ENCODE peak calls at places on chromosomes 13 and 19, in five cellular contexts. A, K, H, B and O are unnamed samples.

GRCh38 chr13:46961719-46962118 is 64.9 kb upstream of the HTR2A start:
- DNase-seq in K (no peak), H (no peak), B (no peak), A (no peak), O (peak)

GRCh38 chr19:11451942-11452813 is 16.7 kb downstream of the PRKCSH start:
- DNase-seq in B (no peak), A (no peak), H (no peak), K (no peak), O (no peak)

GRCh38 chr13:36918246-36919060 is 1.6 kb downstream of the SMAD9 start:
- DNase-seq in H (no peak), A (no peak), K (no peak), B (no peak), O (no peak)

GRCh38 chr19:5392476-5392875 is 51.9 kb upstream of the PTPRS start:
- DNase-seq in B (no peak), A (no peak), K (no peak), H (no peak), O (no peak)

GRCh38 chr13:45392811-45393210 is 25.4 kb downstream of the SLC25A30 start:
- DNase-seq in A (no peak), K (no peak), H (no peak), B (no peak), O (no peak)

GRCh38 chr13:102091231-102091630 is 310.6 kb downstream of the FGF14 start:
- DNase-seq in A (no peak), H (peak), K (no peak), B (no peak), O (no peak)

GRCh38 chr19:42606660-42607351 is 12.1 kb upstream of the CEACAM8 start:
- DNase-seq in B (no peak), H (peak), A (peak), K (peak), O (peak)

GRCh38 chr13:20713014-20713376 is 9.5 kb downstream of the IL17D start:
- DNase-seq in K (no peak), A (no peak), B (no peak), H (no peak), O (no peak)

GRCh38 chr19:33064778-33065550 is at the start of gene RHPN2:
- DNase-seq in K (peak), B (peak), A (no peak), H (peak), O (peak)

GRCh38 chr13:93249259-93249917 is 22.8 kb downstream of the GPC6 start:
- DNase-seq in B (no peak), A (no peak), K (no peak), H (peak), O (no peak)

GRCh38 chr19:47781590-47782318 is 3.3 kb downstream of the SELENOW start:
- DNase-seq in H (no peak), B (peak), A (peak), K (no peak), O (no peak)

GRCh38 chr19:4904481-4904880 is 1.8 kb upstream of the ARRDC5 start:
- DNase-seq in B (no peak), A (no peak), H (no peak), K (peak), O (no peak)

GRCh38 chr13:53217221-53217620 is 188.6 kb downstream of the OLFM4 start:
- DNase-seq in B (no peak), H (no peak), A (no peak), K (no peak), O (no peak)

GRCh38 chr19:4537953-4538600 is 1.8 kb downstream of the LRG1 start:
- DNase-seq in K (no peak), A (no peak), H (no peak), B (no peak), O (no peak)

GRCh38 chr19:45446944-45447343 is 20.9 kb upstream of the FOSB start:
- DNase-seq in H (no peak), B (no peak), A (peak), K (no peak), O (no peak)

GRCh38 chr13:75326173-75327131 is 155.5 kb downstream of the TBC1D4 start:
- DNase-seq in H (no peak), A (no peak), K (no peak), B (no peak), O (peak)

GRCh38 chr19:44694184-44694579 is 4.8 kb upstream of the CEACAM16 start:
- DNase-seq in A (no peak), B (no peak), K (no peak), H (no peak), O (no peak)

GRCh38 chr13:40485611-40486517 is 180.6 kb downstream of the FOXO1 start:
- DNase-seq in B (no peak), A (no peak), K (no peak), H (no peak), O (peak)

GRCh38 chr19:6092329-6093286 is 17.7 kb downstream of the RFX2 start:
- DNase-seq in K (peak), A (peak), B (peak), H (peak), O (no peak)

GRCh38 chr13:77580748-77581147 is 45.2 kb downstream of the SCEL start:
- DNase-seq in A (no peak), K (no peak), H (no peak), B (no peak), O (no peak)

GRCh38 chr19:47228168-47228936 is 2.6 kb downstream of the BBC3 start:
- DNase-seq in K (peak), B (no peak), H (peak), A (peak), O (no peak)

GRCh38 chr13:19888799-19889198 is 25.4 kb upstream of the ZMYM5 start:
- DNase-seq in B (no peak), K (no peak), A (no peak), H (no peak), O (no peak)

GRCh38 chr19:1467228-1467511 is 11.8 kb downstream of the C19orf25 start:
- DNase-seq in K (no peak), A (no peak), H (no peak), B (no peak), O (no peak)

GRCh38 chr19:1466018-1466460 is 13.0 kb downstream of the C19orf25 start:
- DNase-seq in B (no peak), K (no peak), A (no peak), H (no peak), O (no peak)

GRCh38 chr19:1467512-1468273 is 11.3 kb downstream of the C19orf25 start:
- DNase-seq in K (no peak), H (no peak), B (no peak), A (no peak), O (no peak)

GRCh38 chr19:1465191-1466016 is 13.6 kb downstream of the C19orf25 start:
- DNase-seq in H (no peak), A (no peak), B (no peak), K (peak), O (no peak)

DNA sequence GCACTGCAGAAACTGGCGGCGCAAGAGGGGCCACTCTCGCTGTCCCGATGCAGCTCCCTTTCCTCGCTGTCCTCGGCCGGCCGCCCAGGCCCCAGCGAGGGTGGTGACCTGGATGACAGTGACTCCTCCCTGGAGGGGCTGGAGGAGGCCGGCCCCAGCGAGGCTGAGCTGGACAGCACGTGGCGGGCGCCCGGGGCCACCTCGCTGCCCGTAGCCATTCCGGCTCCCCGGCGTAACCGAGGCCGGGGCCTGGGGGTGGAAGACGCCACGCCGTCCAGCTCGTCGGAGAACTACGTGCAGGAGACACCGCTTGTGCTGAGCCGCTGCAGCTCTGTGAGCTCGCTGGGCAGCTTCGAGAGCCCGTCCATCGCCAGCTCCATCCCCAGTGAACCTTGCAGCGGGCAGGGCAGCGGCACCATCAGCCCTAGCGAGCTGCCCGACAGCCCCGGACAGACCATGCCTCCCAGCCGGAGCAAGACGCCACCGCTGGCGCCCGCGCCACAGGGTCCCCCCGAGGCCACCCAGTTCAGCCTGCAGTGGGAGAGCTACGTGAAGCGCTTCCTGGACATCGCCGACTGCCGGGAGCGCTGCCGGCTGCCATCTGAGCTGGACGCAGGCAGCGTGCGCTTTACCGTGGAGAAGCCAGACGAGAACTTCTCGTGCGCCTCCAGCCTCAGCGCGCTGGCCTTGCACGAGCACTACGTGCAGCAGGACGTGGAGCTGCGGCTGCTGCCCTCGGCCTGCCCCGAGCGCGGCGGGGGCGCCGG is 12.4 kb downstream of the C19orf25 start:
- DNase-seq in A (no peak), K (no peak), H (no peak), B (no peak), O (no peak)
- TF ChIP-seq POLR2A in A (no peak), K (no peak), H (no peak), B (no peak), O (no peak)

GRCh38 chr19:55461974-55462628 is 659 bp upstream of the ISOC2 start:
- DNase-seq in H (peak), A (no peak), B (no peak), K (no peak), O (no peak)

GRCh38 chr19:55460670-55461258 is 678 bp downstream of the ISOC2 start:
- DNase-seq in H (peak), A (peak), B (peak), K (peak), O (no peak)

GRCh38 chr19:55459950-55460657 is 1.3 kb downstream of the ISOC2 start:
- DNase-seq in K (no peak), A (no peak), H (no peak), B (no peak), O (no peak)

GRCh38 chr19:55462722-55463121 is 1.3 kb upstream of the ISOC2 start:
- DNase-seq in A (no peak), B (no peak), K (no peak), H (no peak), O (no peak)

GRCh38 chr19:55461259-55461973 is at the start of gene ISOC2:
- DNase-seq in A (peak), K (peak), H (peak), B (peak), O (peak)
- TF ChIP-seq POLR2A in A (peak), K (peak), H (peak), B (peak), O (peak)

GRCh38 chr19:18589380-18590272 is 1.0 kb downstream of the REX1BD start:
- DNase-seq in B (no peak), H (peak), K (peak), A (peak), O (no peak)

GRCh38 chr19:18587962-18588610 is 512 bp upstream of the REX1BD start:
- DNase-seq in K (no peak), B (no peak), H (no peak), A (no peak), O (no peak)

GRCh38 chr19:18590273-18591272 is 2.0 kb downstream of the REX1BD start:
- DNase-seq in A (peak), B (peak), H (peak), K (peak), O (no peak)

GRCh38 chr19:18587561-18587960 is 1.0 kb upstream of the REX1BD start:
- DNase-seq in A (no peak), B (no peak), H (no peak), K (no peak), O (no peak)

DNA sequence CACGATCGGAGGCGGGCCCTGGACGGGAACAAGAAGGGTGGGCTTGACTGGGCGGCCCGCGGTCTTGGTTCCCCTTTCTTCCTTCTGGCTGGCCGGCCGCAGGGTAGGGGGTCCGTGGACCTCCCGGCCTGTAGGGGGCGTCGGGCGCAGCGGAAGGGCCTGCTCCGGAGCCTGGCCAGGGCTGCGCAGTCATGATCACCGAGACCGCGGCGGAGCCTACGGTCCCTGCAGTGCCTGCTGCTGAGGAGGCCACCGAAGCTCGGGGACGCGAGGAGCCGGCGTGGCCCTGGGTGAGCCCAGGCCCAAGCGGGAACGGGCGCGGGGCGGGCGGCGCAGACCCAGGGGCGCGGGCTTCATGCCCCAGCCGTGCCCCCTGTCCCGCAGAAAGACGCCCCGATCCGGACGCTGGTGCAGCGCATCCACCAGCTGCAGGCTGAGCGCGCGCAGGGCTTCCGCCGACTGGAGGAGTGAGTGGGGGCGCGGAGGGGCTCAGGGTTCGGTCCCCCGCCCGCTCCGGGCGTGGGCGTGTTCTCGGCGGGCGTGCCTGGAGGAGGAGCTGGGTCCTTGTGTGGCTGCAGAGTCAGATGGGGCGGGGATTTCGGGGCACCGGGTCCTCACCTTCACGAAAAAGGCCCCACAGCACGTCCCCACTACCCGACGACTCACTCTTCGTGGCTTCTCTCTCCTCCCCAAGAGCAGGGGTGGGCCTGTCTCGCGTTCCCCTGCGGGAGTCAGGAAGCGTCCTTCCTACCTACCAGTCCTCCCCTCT is at the start of gene REX1BD:
- DNase-seq in K (peak), H (peak), B (peak), A (peak), O (peak)
- TF ChIP-seq POLR2A in K (peak), H (peak), B (peak), A (no peak), O (peak)

GRCh38 chr19:49543032-49543431 is 15.2 kb downstream of the RCN3 start:
- DNase-seq in H (no peak), B (no peak), K (no peak), A (no peak), O (no peak)
- TF ChIP-seq POLR2A in H (no peak), B (no peak), K (no peak), A (no peak), O (no peak)

DNA sequence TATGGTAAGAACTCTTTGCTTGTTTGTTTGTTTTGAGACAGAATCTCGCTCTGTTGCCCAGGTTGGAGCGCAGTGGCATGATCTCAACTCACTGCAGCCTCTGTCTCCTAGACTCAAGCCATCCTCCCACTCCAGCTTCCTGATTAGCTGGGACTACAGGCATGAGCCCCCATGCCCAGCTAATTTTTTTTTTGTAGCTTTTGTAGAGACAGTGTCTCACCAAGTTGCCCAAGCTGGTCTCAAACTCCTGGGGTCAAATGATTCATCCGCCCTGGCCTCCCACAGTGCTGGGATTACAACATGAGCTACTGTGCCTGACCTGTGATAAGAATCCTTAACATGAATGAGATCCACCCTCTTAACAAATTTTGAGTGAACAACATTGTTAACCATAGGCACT is 183.9 kb upstream of the TSHZ3 start:
- DNase-seq in A (no peak), H (no peak), B (no peak), K (no peak), O (no peak)
- TF ChIP-seq POLR2A in A (no peak), H (no peak), B (no peak), K (no peak), O (no peak)

GRCh38 chr19:55279773-55280643 is at the start of gene HSPBP1:
- DNase-seq in B (peak), H (peak), K (peak), A (peak), O (peak)
- TF ChIP-seq POLR2A in B (peak), H (peak), K (peak), A (no peak), O (peak)

DNA sequence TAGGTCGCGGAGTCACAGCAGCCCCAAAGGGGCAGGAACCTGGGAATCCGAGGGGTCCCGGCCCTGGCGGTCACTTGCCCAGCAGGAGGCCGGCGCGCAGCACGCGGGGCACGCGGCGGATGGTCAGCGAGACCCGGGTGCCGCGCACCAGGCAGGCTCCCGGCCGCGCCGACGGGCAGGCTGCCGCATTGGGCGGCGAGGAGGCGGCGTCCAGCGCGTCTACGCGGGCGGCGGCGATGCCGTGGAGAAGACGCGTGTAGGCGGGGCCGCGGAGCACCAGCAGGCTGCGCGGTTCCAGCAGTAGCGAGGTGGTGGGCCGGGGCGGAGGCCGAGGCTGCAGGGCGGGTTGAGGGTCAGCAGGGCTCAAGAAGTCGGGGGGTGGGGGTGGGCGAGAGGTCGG is 607 bp upstream of the SYNE4 start:
- DNase-seq in K (peak), H (peak), A (peak), B (peak), O (peak)
- TF ChIP-seq POLR2A in K (no peak), H (peak), A (no peak), B (peak), O (peak)

DNA sequence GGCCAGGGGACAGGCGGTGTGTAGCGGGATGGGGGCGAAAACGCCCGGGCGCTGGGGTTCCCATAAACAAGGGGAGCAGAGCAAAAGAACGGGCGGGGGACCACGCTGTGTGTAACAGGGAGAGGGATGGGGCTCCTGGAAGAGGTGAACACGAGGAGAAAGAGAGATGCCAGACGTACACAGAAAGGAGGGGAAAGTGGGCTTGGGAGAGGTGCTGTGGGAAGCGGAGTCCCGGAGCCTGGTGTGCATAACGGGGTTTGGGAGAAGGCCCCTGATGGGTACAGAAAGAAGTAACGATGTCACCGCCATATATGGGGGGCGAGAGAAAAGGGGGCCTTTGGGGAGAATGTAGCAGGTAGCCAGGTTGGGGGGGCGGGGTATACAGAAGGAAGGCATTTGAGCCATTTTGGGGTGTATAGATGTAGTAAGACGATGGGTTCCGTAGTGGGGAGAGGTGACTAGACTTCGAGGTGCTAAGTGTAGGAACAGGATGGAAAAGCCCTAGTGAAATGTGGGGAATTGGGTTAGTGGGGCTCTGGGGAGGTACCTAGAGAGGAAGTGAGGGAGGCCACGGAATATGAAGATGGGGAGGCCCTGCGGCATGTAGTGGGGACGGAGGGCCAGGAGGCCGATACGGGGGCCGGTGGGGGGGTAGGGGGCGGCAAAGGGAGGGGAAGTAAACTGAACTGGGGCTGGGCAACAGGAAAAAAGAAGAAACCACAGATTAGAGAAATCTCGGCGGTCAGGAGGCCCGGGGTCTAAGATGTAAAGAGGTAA is 762 bp downstream of the ZNF580 start:
- DNase-seq in K (no peak), H (peak), B (no peak), A (no peak), O (no peak)
- TF ChIP-seq POLR2A in K (peak), H (peak), B (no peak), A (no peak), O (no peak)

GRCh38 chr19:3370728-3371591 is 4.6 kb downstream of the NFIC start:
- DNase-seq in B (no peak), H (no peak), A (no peak), K (no peak), O (no peak)

GRCh38 chr19:3369337-3370213 is 3.2 kb downstream of the NFIC start:
- DNase-seq in B (no peak), H (no peak), K (peak), A (no peak), O (peak)

GRCh38 chr19:3368848-3369336 is 2.5 kb downstream of the NFIC start:
- DNase-seq in H (no peak), B (no peak), A (no peak), K (no peak), O (no peak)

GRCh38 chr19:3368441-3368795 is 2.0 kb downstream of the NFIC start:
- DNase-seq in B (no peak), K (no peak), A (no peak), H (no peak), O (no peak)

GRCh38 chr19:3370214-3370720 is 3.9 kb downstream of the NFIC start:
- DNase-seq in H (no peak), A (no peak), B (no peak), K (no peak), O (no peak)
- TF ChIP-seq POLR2A in H (no peak), A (no peak), B (no peak), K (no peak), O (no peak)